ENCODE peak calls at places on chromosome 22, in six cellular contexts. One of them, this sample, is unnamed.

GRCh38 chr22:23258826-23259170 is 78.5 kb downstream of the BCR start:
- DNase-seq in MCF 10A: no peak
- DNase-seq in uterus: no peak
- DNase-seq in coronary artery: no peak
- DNase-seq in fibroblast of pulmonary artery: no peak
- DNase-seq in endothelial cell of umbilical vein: no peak
- DNase-seq in this sample: no peak

GRCh38 chr22:36727927-36728488 is 24.5 kb upstream of the CACNG2 start:
- DNase-seq in endothelial cell of umbilical vein: no peak
- DNase-seq in fibroblast of pulmonary artery: no peak
- DNase-seq in coronary artery: peak; percentile 40
- DNase-seq in MCF 10A: no peak
- DNase-seq in uterus: no peak
- DNase-seq in this sample: no peak

GRCh38 chr22:36659762-36660509 is 43.6 kb downstream of the CACNG2 start:
- DNase-seq in fibroblast of pulmonary artery: peak; percentile 88
- DNase-seq in uterus: peak; percentile 72
- DNase-seq in endothelial cell of umbilical vein: peak; percentile 79
- DNase-seq in MCF 10A: peak; percentile 99
- DNase-seq in coronary artery: peak; percentile 90
- DNase-seq in this sample: peak; percentile 20

GRCh38 chr22:19853879-19854777 is 546 bp downstream of the GNB1L start:
- DNase-seq in MCF 10A: no peak
- DNase-seq in uterus: no peak
- DNase-seq in endothelial cell of umbilical vein: no peak
- DNase-seq in coronary artery: no peak
- DNase-seq in fibroblast of pulmonary artery: peak; percentile 16
- DNase-seq in this sample: no peak

GRCh38 chr22:25177226-25177625 is 22.4 kb upstream of the CRYBB3 start:
- DNase-seq in endothelial cell of umbilical vein: no peak
- DNase-seq in MCF 10A: no peak
- DNase-seq in uterus: no peak
- DNase-seq in fibroblast of pulmonary artery: no peak
- DNase-seq in coronary artery: no peak
- DNase-seq in this sample: no peak

GRCh38 chr22:35458547-35459422 is 58.8 kb downstream of the MCM5 start:
- DNase-seq in fibroblast of pulmonary artery: no peak
- DNase-seq in coronary artery: no peak
- DNase-seq in endothelial cell of umbilical vein: no peak
- DNase-seq in MCF 10A: no peak
- DNase-seq in uterus: no peak
- DNase-seq in this sample: no peak

GRCh38 chr22:18994780-18995711 is 59.0 kb upstream of the PRODH start:
- DNase-seq in endothelial cell of umbilical vein: no peak
- DNase-seq in coronary artery: peak; percentile 29
- DNase-seq in uterus: no peak
- DNase-seq in fibroblast of pulmonary artery: no peak
- DNase-seq in MCF 10A: no peak
- DNase-seq in this sample: no peak

GRCh38 chr22:23192133-23192532 is 11.8 kb downstream of the BCR start:
- DNase-seq in MCF 10A: no peak
- DNase-seq in endothelial cell of umbilical vein: no peak
- DNase-seq in fibroblast of pulmonary artery: no peak
- DNase-seq in uterus: no peak
- DNase-seq in coronary artery: no peak
- DNase-seq in this sample: no peak

GRCh38 chr22:24510694-24511625 is 15.8 kb downstream of the UPB1 start:
- DNase-seq in endothelial cell of umbilical vein: no peak
- DNase-seq in coronary artery: no peak
- DNase-seq in fibroblast of pulmonary artery: peak; percentile 85
- DNase-seq in uterus: no peak
- DNase-seq in MCF 10A: peak; percentile 64
- DNase-seq in this sample: no peak

GRCh38 chr22:26558246-26558895 is 31.6 kb downstream of the TPST2 start:
- DNase-seq in fibroblast of pulmonary artery: peak; percentile 10
- DNase-seq in coronary artery: no peak
- DNase-seq in uterus: no peak
- DNase-seq in MCF 10A: no peak
- DNase-seq in endothelial cell of umbilical vein: no peak
- DNase-seq in this sample: no peak

GRCh38 chr22:36865346-36865745 is 4.5 kb downstream of the NCF4 start:
- DNase-seq in coronary artery: no peak
- DNase-seq in fibroblast of pulmonary artery: peak; percentile 35
- DNase-seq in MCF 10A: peak; percentile 32
- DNase-seq in endothelial cell of umbilical vein: no peak
- DNase-seq in uterus: no peak
- DNase-seq in this sample: no peak

GRCh38 chr22:19181786-19182471 is 3.4 kb upstream of the SLC25A1 start:
- DNase-seq in coronary artery: no peak
- DNase-seq in endothelial cell of umbilical vein: no peak
- DNase-seq in uterus: no peak
- DNase-seq in MCF 10A: no peak
- DNase-seq in fibroblast of pulmonary artery: no peak
- DNase-seq in this sample: no peak

GRCh38 chr22:20438066-20438677 is 547 bp upstream of the SCARF2 start:
- DNase-seq in endothelial cell of umbilical vein: no peak
- DNase-seq in fibroblast of pulmonary artery: peak; percentile 30
- DNase-seq in uterus: peak; percentile 45
- DNase-seq in MCF 10A: no peak
- DNase-seq in coronary artery: no peak
- DNase-seq in this sample: no peak

GRCh38 chr22:19177164-19178064 is 1.1 kb downstream of the SLC25A1 start:
- DNase-seq in MCF 10A: peak; percentile 15
- DNase-seq in endothelial cell of umbilical vein: no peak
- DNase-seq in fibroblast of pulmonary artery: no peak
- DNase-seq in uterus: no peak
- DNase-seq in coronary artery: no peak
- DNase-seq in this sample: peak; percentile 45

GRCh38 chr22:35301370-35301874 is 1.7 kb downstream of the TOM1 start:
- DNase-seq in endothelial cell of umbilical vein: no peak
- DNase-seq in fibroblast of pulmonary artery: peak; percentile 98
- DNase-seq in MCF 10A: peak; percentile 95
- DNase-seq in uterus: peak; percentile 61
- DNase-seq in coronary artery: no peak
- DNase-seq in this sample: no peak

GRCh38 chr22:31488346-31488883 is 1.2 kb downstream of the EIF4ENIF1 start:
- DNase-seq in fibroblast of pulmonary artery: no peak
- DNase-seq in coronary artery: no peak
- DNase-seq in endothelial cell of umbilical vein: no peak
- DNase-seq in uterus: no peak
- DNase-seq in MCF 10A: no peak
- DNase-seq in this sample: peak; percentile 40

GRCh38 chr22:27377901-27378300 is 423.7 kb downstream of the MN1 start:
- DNase-seq in coronary artery: no peak
- DNase-seq in MCF 10A: no peak
- DNase-seq in fibroblast of pulmonary artery: no peak
- DNase-seq in endothelial cell of umbilical vein: no peak
- DNase-seq in uterus: no peak
- DNase-seq in this sample: no peak

GRCh38 chr22:26673485-26673884 is 16.1 kb downstream of the MIAT start:
- DNase-seq in endothelial cell of umbilical vein: no peak
- DNase-seq in coronary artery: no peak
- DNase-seq in MCF 10A: peak; percentile 76
- DNase-seq in fibroblast of pulmonary artery: peak; percentile 27
- DNase-seq in uterus: no peak
- DNase-seq in this sample: no peak

GRCh38 chr22:19406281-19406811 is 25.2 kb downstream of the HIRA start:
- DNase-seq in uterus: no peak
- DNase-seq in MCF 10A: no peak
- DNase-seq in fibroblast of pulmonary artery: no peak
- DNase-seq in endothelial cell of umbilical vein: no peak
- DNase-seq in coronary artery: no peak
- DNase-seq in this sample: no peak

GRCh38 chr22:31474743-31475142 is 14.9 kb downstream of the EIF4ENIF1 start:
- DNase-seq in uterus: no peak
- DNase-seq in MCF 10A: no peak
- DNase-seq in endothelial cell of umbilical vein: no peak
- DNase-seq in fibroblast of pulmonary artery: peak; percentile 69
- DNase-seq in coronary artery: no peak
- DNase-seq in this sample: no peak

GRCh38 chr22:37156686-37157435 is 7.1 kb upstream of the IL2RB start:
- DNase-seq in endothelial cell of umbilical vein: no peak
- DNase-seq in fibroblast of pulmonary artery: no peak
- DNase-seq in uterus: no peak
- DNase-seq in MCF 10A: no peak
- DNase-seq in coronary artery: no peak
- DNase-seq in this sample: no peak

DNA sequence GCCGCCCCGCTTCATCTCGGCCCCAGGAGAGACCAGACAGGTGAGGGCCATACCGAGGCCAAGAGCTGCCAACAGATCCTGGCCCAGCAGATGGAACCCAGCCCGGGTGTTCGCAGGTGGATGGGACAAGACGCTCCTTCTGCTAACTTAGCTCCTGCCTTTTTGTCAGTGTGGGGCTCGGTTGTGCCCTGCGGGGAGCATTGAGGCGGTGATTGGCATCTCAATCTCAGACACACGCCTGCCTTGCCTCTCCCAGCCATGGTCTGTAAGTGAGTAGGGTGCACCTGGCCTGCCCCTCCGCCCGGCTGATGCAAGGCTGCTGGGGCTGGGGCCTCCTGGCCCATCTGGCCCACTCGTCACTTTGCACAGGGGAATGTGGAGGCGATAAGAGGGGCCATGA is 350.1 kb downstream of the TBC1D22A start:
- DNase-seq in uterus: no peak
- DNase-seq in endothelial cell of umbilical vein: no peak
- DNase-seq in MCF 10A: no peak
- DNase-seq in fibroblast of pulmonary artery: no peak
- DNase-seq in coronary artery: no peak
- DNase-seq in this sample: no peak
- TF ChIP-seq CTCF in uterus: no peak
- TF ChIP-seq CTCF in endothelial cell of umbilical vein: no peak
- TF ChIP-seq CTCF in MCF 10A: no peak
- TF ChIP-seq CTCF in fibroblast of pulmonary artery: no peak
- TF ChIP-seq CTCF in coronary artery: no peak
- TF ChIP-seq CTCF in this sample: no peak

GRCh38 chr22:29695129-29695926 is 24.5 kb upstream of the CABP7 start:
- DNase-seq in MCF 10A: no peak
- DNase-seq in coronary artery: no peak
- DNase-seq in endothelial cell of umbilical vein: no peak
- DNase-seq in fibroblast of pulmonary artery: no peak
- DNase-seq in uterus: no peak
- DNase-seq in this sample: no peak
- TF ChIP-seq CTCF in MCF 10A: no peak
- TF ChIP-seq CTCF in coronary artery: no peak
- TF ChIP-seq CTCF in endothelial cell of umbilical vein: no peak
- TF ChIP-seq CTCF in fibroblast of pulmonary artery: no peak
- TF ChIP-seq CTCF in uterus: no peak
- TF ChIP-seq CTCF in this sample: no peak

GRCh38 chr22:43153916-43154315 is 2.6 kb downstream of the TSPO start:
- DNase-seq in MCF 10A: no peak
- DNase-seq in fibroblast of pulmonary artery: no peak
- DNase-seq in endothelial cell of umbilical vein: no peak
- DNase-seq in coronary artery: no peak
- DNase-seq in uterus: no peak
- DNase-seq in this sample: no peak

GRCh38 chr22:43152001-43152354 is 619 bp downstream of the TSPO start:
- DNase-seq in fibroblast of pulmonary artery: no peak
- DNase-seq in endothelial cell of umbilical vein: peak; percentile 16
- DNase-seq in uterus: no peak
- DNase-seq in coronary artery: no peak
- DNase-seq in MCF 10A: no peak
- DNase-seq in this sample: peak; percentile 58

GRCh38 chr22:43150731-43151206 is 590 bp upstream of the TSPO start:
- DNase-seq in endothelial cell of umbilical vein: no peak
- DNase-seq in fibroblast of pulmonary artery: no peak
- DNase-seq in coronary artery: no peak
- DNase-seq in MCF 10A: no peak
- DNase-seq in uterus: no peak
- DNase-seq in this sample: no peak

GRCh38 chr22:43152355-43153071 is 1.2 kb downstream of the TSPO start:
- DNase-seq in coronary artery: peak; percentile 87
- DNase-seq in endothelial cell of umbilical vein: peak; percentile 67
- DNase-seq in MCF 10A: peak; percentile 82
- DNase-seq in fibroblast of pulmonary artery: peak; percentile 45
- DNase-seq in uterus: peak; percentile 60
- DNase-seq in this sample: peak; percentile 60

DNA sequence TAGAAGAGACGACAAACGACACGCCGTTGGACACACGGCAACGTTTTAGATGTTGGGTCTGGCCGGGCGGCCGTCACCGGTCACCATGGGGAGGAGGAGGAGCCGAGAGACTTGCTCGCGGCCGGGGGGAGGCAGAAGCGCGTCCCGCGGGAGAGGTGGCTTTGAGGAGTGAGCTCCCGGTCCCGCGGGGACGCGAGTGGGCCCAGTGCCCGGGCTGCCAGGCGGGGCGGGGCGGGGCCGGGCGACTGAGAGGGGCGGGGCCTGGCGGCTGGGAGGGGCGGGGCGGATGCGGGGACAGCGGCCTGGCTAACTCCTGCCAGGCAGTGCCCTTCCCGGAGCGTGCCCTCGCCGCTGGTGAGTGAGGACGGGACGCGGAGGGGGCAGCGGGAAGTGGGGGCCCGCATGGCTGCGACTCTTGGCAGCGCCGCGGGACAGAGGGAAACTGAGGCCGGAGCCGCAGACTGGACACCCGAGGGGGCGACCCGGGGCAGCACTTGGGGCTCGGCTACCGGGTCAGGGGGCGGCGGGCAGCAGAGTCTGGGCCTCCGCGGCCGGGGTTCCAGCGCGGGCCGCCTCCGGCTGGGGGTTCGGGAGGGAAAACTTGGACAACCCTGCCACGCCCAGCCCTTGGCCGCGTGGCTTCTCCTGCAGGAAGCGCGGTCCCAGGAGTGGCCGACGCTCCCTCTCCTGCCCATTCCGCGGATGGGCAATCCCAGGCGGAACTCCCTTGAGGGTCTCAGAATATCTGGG is at the start of gene TSPO:
- DNase-seq in uterus: peak; percentile 70
- DNase-seq in endothelial cell of umbilical vein: peak; percentile 38
- DNase-seq in fibroblast of pulmonary artery: peak; percentile 44
- DNase-seq in MCF 10A: peak; percentile 40
- DNase-seq in coronary artery: peak; percentile 92
- DNase-seq in this sample: peak; percentile 88
- TF ChIP-seq CTCF in uterus: no peak
- TF ChIP-seq CTCF in endothelial cell of umbilical vein: no peak
- TF ChIP-seq CTCF in fibroblast of pulmonary artery: no peak
- TF ChIP-seq CTCF in MCF 10A: no peak
- TF ChIP-seq CTCF in coronary artery: no peak
- TF ChIP-seq CTCF in this sample: no peak

DNA sequence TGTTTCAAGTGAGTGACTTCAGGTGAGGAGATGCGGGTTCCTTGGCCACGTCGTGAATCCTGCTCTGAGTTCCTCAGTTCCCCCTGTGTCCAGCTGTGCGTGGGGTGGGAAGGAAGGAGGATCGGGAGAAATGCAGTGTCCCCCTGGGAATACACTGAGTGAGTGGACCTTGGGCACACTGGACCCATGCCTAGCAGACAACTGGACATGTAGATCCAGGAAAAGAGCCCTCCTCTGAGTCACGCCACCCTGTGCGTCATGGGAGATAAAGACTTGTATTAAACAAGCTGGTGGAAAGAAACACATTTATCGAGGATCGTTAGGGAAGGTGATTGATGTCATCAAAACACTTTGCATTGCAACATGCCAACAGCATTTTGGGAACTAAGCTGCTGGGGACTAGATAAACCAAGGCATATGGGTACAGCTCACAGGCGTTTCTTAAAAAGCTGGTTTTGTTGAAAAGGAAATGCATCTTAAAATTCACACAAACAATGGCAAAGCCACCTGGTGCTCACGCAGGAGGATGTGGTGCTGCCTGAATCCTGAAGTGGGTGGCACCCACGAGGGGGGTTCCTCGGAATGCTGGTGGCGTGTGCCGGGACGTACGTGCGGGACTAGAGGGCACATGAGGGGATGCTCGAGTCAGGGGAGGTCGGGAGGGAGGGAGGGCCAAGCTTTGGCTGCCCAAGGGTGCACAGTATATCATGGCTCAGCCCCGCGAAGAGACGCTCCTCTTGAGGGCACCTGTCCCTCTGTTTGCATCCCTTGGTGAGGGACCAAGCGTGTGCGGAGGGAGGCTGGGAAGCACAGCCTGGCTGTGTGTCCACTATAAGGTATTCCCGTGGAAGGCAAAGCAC is 303.5 kb downstream of the TBC1D22A start:
- DNase-seq in fibroblast of pulmonary artery: peak; percentile 87
- DNase-seq in uterus: no peak
- DNase-seq in coronary artery: no peak
- DNase-seq in endothelial cell of umbilical vein: peak; percentile 52
- DNase-seq in MCF 10A: no peak
- DNase-seq in this sample: no peak
- TF ChIP-seq CTCF in fibroblast of pulmonary artery: no peak
- TF ChIP-seq CTCF in uterus: no peak
- TF ChIP-seq CTCF in coronary artery: no peak
- TF ChIP-seq CTCF in endothelial cell of umbilical vein: no peak
- TF ChIP-seq CTCF in MCF 10A: no peak
- TF ChIP-seq CTCF in this sample: no peak